ENCODE peak calls at places on chromosomes 6 and 20, in five cellular contexts. H is IMR-90; F is EL; X is activated T-cell treated with anti-CD3 and anti-CD28 coated beads for 1 hour; R is stimulated activated CD4-positive, alpha-beta T cell treated with anti-CD3 and anti-CD28 coated beads, Interleukin-12 subunit alpha, Interleukin-12 subunit beta, amount 100 ng/mL, for 48 hours. Q is an unnamed sample.

GRCh38 chr20:53708129-53708968 is 114.7 kb upstream of the ZNF217 start:
- DNase-seq in H (peak; percentile 85), F (peak; percentile 89), X (no peak), R (peak; percentile 35), Q (peak; percentile 64)

GRCh38 chr6:10431423-10432164 is 16.7 kb upstream of the TFAP2A start:
- DNase-seq in H (no peak), F (peak; percentile 59), X (no peak), R (no peak), Q (no peak)

GRCh38 chr6:20952605-20953004 is 418.3 kb downstream of the CDKAL1 start:
- DNase-seq in H (peak; percentile 83), F (peak; percentile 86), X (no peak), R (no peak), Q (peak; percentile 85)

GRCh38 chr6:170312876-170313275 is 6.3 kb downstream of the FAM120B start:
- DNase-seq in H (no peak), F (no peak), X (no peak), R (no peak), Q (no peak)

GRCh38 chr20:47749367-47749766 is 35.9 kb downstream of the SULF2 start:
- DNase-seq in H (no peak), F (no peak), X (no peak), R (no peak), Q (no peak)

GRCh38 chr20:57667924-57668782 is 41.7 kb downstream of the PMEPA1 start:
- DNase-seq in H (no peak), F (no peak), X (no peak), R (no peak), Q (no peak)

GRCh38 chr20:51487525-51488279 is 54.8 kb downstream of the NFATC2 start:
- DNase-seq in H (peak; percentile 95), F (peak; percentile 84), X (no peak), R (no peak), Q (peak; percentile 86)

GRCh38 chr6:159693128-159693893 is at the start of gene SOD2:
- DNase-seq in H (peak; percentile 81), F (peak; percentile 85), X (peak; percentile 71), R (peak; percentile 80), Q (peak; percentile 79)

GRCh38 chr6:12324741-12325140 is 34.6 kb downstream of the EDN1 start:
- DNase-seq in H (no peak), F (peak; percentile 19), X (no peak), R (no peak), Q (no peak)

GRCh38 chr6:17870302-17871168 is 116.9 kb downstream of the KIF13A start:
- DNase-seq in H (no peak), F (no peak), X (no peak), R (no peak), Q (no peak)

GRCh38 chr6:136783495-136784270 is 8.6 kb downstream of the MAP3K5 start:
- DNase-seq in H (no peak), F (no peak), X (no peak), R (no peak), Q (no peak)

GRCh38 chr20:3067139-3068009 is 4.0 kb upstream of the OXT start:
- DNase-seq in H (no peak), F (peak; percentile 24), X (no peak), R (no peak), Q (peak; percentile 54)

GRCh38 chr6:39178235-39178634 is 51.0 kb downstream of the KCNK5 start:
- DNase-seq in H (no peak), F (no peak), X (no peak), R (no peak), Q (no peak)

GRCh38 chr6:118313762-118314161 is 234.3 kb upstream of the PLN start:
- DNase-seq in H (no peak), F (no peak), X (no peak), R (no peak), Q (no peak)

GRCh38 chr20:62063981-62064787 is 1.5 kb downstream of the TAF4 start:
- DNase-seq in H (no peak), F (peak; percentile 21), X (no peak), R (no peak), Q (no peak)

GRCh38 chr6:92541457-92542060 is 877.8 kb downstream of the EPHA7 start:
- DNase-seq in H (no peak), F (no peak), X (no peak), R (no peak), Q (no peak)

GRCh38 chr6:136550330-136551071 is at the start of gene MAP7:
- DNase-seq in H (peak; percentile 18), F (peak; percentile 33), X (peak; percentile 44), R (peak; percentile 51), Q (no peak)

GRCh38 chr20:38395165-38395564 is 40.0 kb downstream of the SNHG17 start:
- DNase-seq in H (no peak), F (peak; percentile 30), X (no peak), R (no peak), Q (peak; percentile 55)

GRCh38 chr6:157069585-157069984 is 253.7 kb downstream of the TMEM242 start:
- DNase-seq in H (no peak), F (no peak), X (no peak), R (no peak), Q (no peak)

GRCh38 chr6:47064274-47064673 is 22.1 kb upstream of the ADGRF1 start:
- DNase-seq in H (no peak), F (no peak), X (no peak), R (no peak), Q (no peak)

GRCh38 chr6:136534268-136534667 is 16.0 kb downstream of the MAP7 start:
- DNase-seq in H (no peak), F (no peak), X (no peak), R (no peak), Q (no peak)

GRCh38 chr6:110066091-110066490 is 88.0 kb downstream of the GPR6 start:
- DNase-seq in H (no peak), F (no peak), X (no peak), R (no peak), Q (no peak)

GRCh38 chr20:38303908-38304379 is at the start of gene BPI:
- DNase-seq in H (no peak), F (no peak), X (no peak), R (no peak), Q (no peak)

GRCh38 chr6:32195902-32196681 is 3.6 kb upstream of the GPSM3 start:
- DNase-seq in H (peak; percentile 88), F (peak; percentile 82), X (peak; percentile 32), R (peak; percentile 51), Q (peak; percentile 88)

GRCh38 chr6:39214846-39215639 is 14.2 kb downstream of the KCNK5 start:
- DNase-seq in H (no peak), F (no peak), X (no peak), R (no peak), Q (no peak)

GRCh38 chr6:54813901-54814300 is 32.7 kb upstream of the FAM83B start:
- DNase-seq in H (peak; percentile 68), F (peak; percentile 51), X (no peak), R (no peak), Q (no peak)

GRCh38 chr20:48766205-48766604 is 61.6 kb downstream of the PREX1 start:
- DNase-seq in H (no peak), F (no peak), X (no peak), R (no peak), Q (no peak)

GRCh38 chr6:122623279-122623678 is 13.1 kb downstream of the PKIB start:
- DNase-seq in H (no peak), F (no peak), X (no peak), R (no peak), Q (peak; percentile 9)

GRCh38 chr6:158869010-158869603 is 49.9 kb upstream of the EZR start:
- DNase-seq in H (no peak), F (no peak), X (no peak), R (no peak), Q (no peak)

GRCh38 chr6:72580281-72580940 is 41.5 kb upstream of the KCNQ5 start:
- DNase-seq in H (peak; percentile 88), F (peak; percentile 88), X (no peak), R (no peak), Q (peak; percentile 77)

GRCh38 chr20:53738945-53739798 is 145.5 kb upstream of the ZNF217 start:
- DNase-seq in H (no peak), F (no peak), X (no peak), R (no peak), Q (no peak)

GRCh38 chr6:100210138-100210872 is 216.3 kb upstream of the MCHR2 start:
- DNase-seq in H (no peak), F (no peak), X (no peak), R (no peak), Q (no peak)

GRCh38 chr6:67640462-67640861 is 994.6 kb upstream of the ADGRB3 start:
- DNase-seq in H (peak; percentile 4), F (no peak), X (no peak), R (no peak), Q (peak; percentile 47)

GRCh38 chr6:26199773-26200728 is 112.8 kb downstream of the HFE start:
- DNase-seq in H (peak; percentile 38), F (peak; percentile 55), X (no peak), R (no peak), Q (no peak)

GRCh38 chr20:41171736-41172295 is 34.5 kb downstream of the PLCG1 start:
- DNase-seq in H (no peak), F (no peak), X (no peak), R (no peak), Q (no peak)

GRCh38 chr6:4928426-4928825 is 75.4 kb downstream of the RPP40 start:
- DNase-seq in H (peak; percentile 55), F (peak; percentile 71), X (no peak), R (no peak), Q (peak; percentile 71)

GRCh38 chr6:14713008-14713452 is 532.8 kb upstream of the JARID2 start:
- DNase-seq in H (peak; percentile 91), F (peak; percentile 95), X (no peak), R (no peak), Q (peak; percentile 97)

GRCh38 chr6:44735631-44735963 is 348.1 kb downstream of the CDC5L start:
- DNase-seq in H (peak; percentile 42), F (peak; percentile 81), X (no peak), R (peak; percentile 24), Q (peak; percentile 78)

GRCh38 chr6:159594106-159594749 is 98.8 kb downstream of the SOD2 start:
- DNase-seq in H (peak; percentile 52), F (peak; percentile 60), X (no peak), R (no peak), Q (peak; percentile 78)